ENCODE peak calls at places on chromosomes 2 and 18, in four cellular contexts. One of them, this sample, is unnamed.

GRCh38 chr2:177758591-177759371 is 313.8 kb downstream of the PDE11A start:
- DNase-seq in lower leg skin: no peak
- DNase-seq in IMR-90: peak
- DNase-seq in adrenal gland: peak
- DNase-seq in this sample: no peak

GRCh38 chr2:66201242-66201641 is 233.7 kb upstream of the MEIS1 start:
- DNase-seq in lower leg skin: no peak
- DNase-seq in IMR-90: no peak
- DNase-seq in adrenal gland: no peak
- DNase-seq in this sample: no peak

GRCh38 chr18:64100136-64100922 is 48.6 kb downstream of the LINC00305 start:
- DNase-seq in lower leg skin: no peak
- DNase-seq in IMR-90: no peak
- DNase-seq in adrenal gland: no peak
- DNase-seq in this sample: no peak

GRCh38 chr2:121567957-121568409 is 37.3 kb downstream of the RNU4ATAC start:
- DNase-seq in IMR-90: peak
- DNase-seq in lower leg skin: no peak
- DNase-seq in adrenal gland: peak
- DNase-seq in this sample: no peak

GRCh38 chr2:14700753-14701152 is 68.2 kb downstream of the LRATD1 start:
- DNase-seq in adrenal gland: no peak
- DNase-seq in IMR-90: peak
- DNase-seq in lower leg skin: no peak
- DNase-seq in this sample: no peak

GRCh38 chr2:45968946-45969584 is 317.6 kb downstream of the PRKCE start:
- DNase-seq in IMR-90: peak
- DNase-seq in lower leg skin: no peak
- DNase-seq in adrenal gland: no peak
- DNase-seq in this sample: no peak

GRCh38 chr18:52435301-52435700 is 95.3 kb downstream of the DCC start:
- DNase-seq in adrenal gland: no peak
- DNase-seq in IMR-90: no peak
- DNase-seq in lower leg skin: no peak
- DNase-seq in this sample: no peak

GRCh38 chr18:75809392-75809791 is 381.9 kb upstream of the SMIM21 start:
- DNase-seq in adrenal gland: no peak
- DNase-seq in IMR-90: no peak
- DNase-seq in lower leg skin: no peak
- DNase-seq in this sample: no peak

GRCh38 chr2:79721966-79722365 is 209.1 kb downstream of the CTNNA2 start:
- DNase-seq in adrenal gland: no peak
- DNase-seq in IMR-90: peak
- DNase-seq in lower leg skin: no peak
- DNase-seq in this sample: no peak

GRCh38 chr2:147351789-147352188 is 493.0 kb upstream of the ACVR2A start:
- DNase-seq in lower leg skin: no peak
- DNase-seq in IMR-90: no peak
- DNase-seq in adrenal gland: no peak
- DNase-seq in this sample: no peak

GRCh38 chr2:174802459-174802858 is 38.2 kb upstream of the CHRNA1 start:
- DNase-seq in adrenal gland: no peak
- DNase-seq in IMR-90: peak
- DNase-seq in lower leg skin: no peak
- DNase-seq in this sample: no peak

GRCh38 chr2:73985318-73986084 is 791 bp downstream of the TET3 start:
- DNase-seq in IMR-90: no peak
- DNase-seq in adrenal gland: peak
- DNase-seq in lower leg skin: peak
- DNase-seq in this sample: no peak

GRCh38 chr2:157334797-157335196 is 9.2 kb upstream of the ERMN start:
- DNase-seq in lower leg skin: no peak
- DNase-seq in IMR-90: no peak
- DNase-seq in adrenal gland: no peak
- DNase-seq in this sample: no peak

GRCh38 chr2:30705711-30706533 is 101.3 kb downstream of the CAPN13 start:
- DNase-seq in adrenal gland: no peak
- DNase-seq in IMR-90: no peak
- DNase-seq in lower leg skin: no peak
- DNase-seq in this sample: no peak

GRCh38 chr2:126901459-126901858 is 2.8 kb downstream of the TEX51 start:
- DNase-seq in adrenal gland: no peak
- DNase-seq in lower leg skin: no peak
- DNase-seq in IMR-90: no peak
- DNase-seq in this sample: no peak

GRCh38 chr2:69200107-69200520 is 186.9 kb downstream of the GFPT1 start:
- DNase-seq in adrenal gland: no peak
- DNase-seq in lower leg skin: peak
- DNase-seq in IMR-90: peak
- DNase-seq in this sample: peak

GRCh38 chr2:29314816-29315571 is 199.8 kb downstream of the CLIP4 start:
- DNase-seq in adrenal gland: no peak
- DNase-seq in IMR-90: no peak
- DNase-seq in lower leg skin: peak
- DNase-seq in this sample: no peak

GRCh38 chr2:240962371-240963064 is 35.9 kb upstream of the SNED1 start:
- DNase-seq in lower leg skin: peak
- DNase-seq in IMR-90: no peak
- DNase-seq in adrenal gland: peak
- DNase-seq in this sample: no peak

GRCh38 chr2:40210344-40210967 is 241.4 kb downstream of the SLC8A1 start:
- DNase-seq in IMR-90: no peak
- DNase-seq in adrenal gland: no peak
- DNase-seq in lower leg skin: no peak
- DNase-seq in this sample: no peak

GRCh38 chr18:60446821-60447220 is 74.2 kb upstream of the MC4R start:
- DNase-seq in lower leg skin: no peak
- DNase-seq in adrenal gland: no peak
- DNase-seq in IMR-90: no peak
- DNase-seq in this sample: no peak

GRCh38 chr2:196925768-196926561 is 542 bp downstream of the PGAP1 start:
- DNase-seq in adrenal gland: peak
- DNase-seq in IMR-90: peak
- DNase-seq in lower leg skin: peak
- DNase-seq in this sample: peak

GRCh38 chr2:239166201-239166834 is 234.5 kb downstream of the HDAC4 start:
- DNase-seq in adrenal gland: peak
- DNase-seq in lower leg skin: no peak
- DNase-seq in IMR-90: peak
- DNase-seq in this sample: no peak

GRCh38 chr2:69116438-69116837 is 103.5 kb downstream of the ANTXR1 start:
- DNase-seq in IMR-90: peak
- DNase-seq in lower leg skin: no peak
- DNase-seq in adrenal gland: no peak
- DNase-seq in this sample: no peak

GRCh38 chr18:58186258-58186948 is 142.4 kb downstream of the NEDD4L start:
- DNase-seq in IMR-90: peak
- DNase-seq in lower leg skin: no peak
- DNase-seq in adrenal gland: peak
- DNase-seq in this sample: no peak

GRCh38 chr2:3379647-3380534 is at the start of gene TRAPPC12:
- DNase-seq in lower leg skin: peak
- DNase-seq in IMR-90: peak
- DNase-seq in adrenal gland: peak
- DNase-seq in this sample: peak
- TF ChIP-seq POLR2A in lower leg skin: no peak
- TF ChIP-seq POLR2A in IMR-90: peak
- TF ChIP-seq POLR2A in adrenal gland: peak
- TF ChIP-seq POLR2A in this sample: peak

GRCh38 chr2:61707984-61708852 is 145.6 kb downstream of the FAM161A start:
- DNase-seq in IMR-90: peak
- DNase-seq in adrenal gland: peak
- DNase-seq in lower leg skin: no peak
- DNase-seq in this sample: peak

GRCh38 chr2:61714210-61714609 is 139.7 kb downstream of the FAM161A start:
- DNase-seq in lower leg skin: no peak
- DNase-seq in IMR-90: no peak
- DNase-seq in adrenal gland: peak
- DNase-seq in this sample: peak

GRCh38 chr2:61713457-61713856 is 140.4 kb downstream of the FAM161A start:
- DNase-seq in adrenal gland: no peak
- DNase-seq in lower leg skin: no peak
- DNase-seq in IMR-90: no peak
- DNase-seq in this sample: no peak

GRCh38 chr2:61712060-61712459 is 141.8 kb downstream of the FAM161A start:
- DNase-seq in adrenal gland: no peak
- DNase-seq in lower leg skin: no peak
- DNase-seq in IMR-90: no peak
- DNase-seq in this sample: no peak

DNA sequence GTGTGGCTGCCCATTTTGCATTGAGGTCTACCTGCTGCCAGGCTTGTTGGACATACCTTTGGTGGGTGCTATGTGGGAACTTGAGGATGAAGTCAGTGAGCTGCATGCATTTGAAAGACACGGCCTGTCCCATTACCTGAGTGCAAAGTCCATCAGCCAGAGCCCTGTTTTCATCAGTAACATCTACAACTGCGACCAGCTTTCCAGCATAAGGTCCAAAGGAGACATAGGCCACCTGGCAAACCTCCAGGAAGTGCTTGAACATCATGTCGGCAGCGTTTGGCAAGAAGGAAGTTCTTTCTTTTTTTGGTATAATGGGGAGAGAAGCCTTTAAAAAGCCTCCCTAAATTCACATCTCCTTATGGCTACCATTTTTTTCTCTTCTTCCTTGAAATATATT is 143.1 kb downstream of the FAM161A start:
- DNase-seq in lower leg skin: no peak
- DNase-seq in adrenal gland: no peak
- DNase-seq in IMR-90: no peak
- DNase-seq in this sample: no peak
- TF ChIP-seq POLR2A in lower leg skin: no peak
- TF ChIP-seq POLR2A in adrenal gland: no peak
- TF ChIP-seq POLR2A in IMR-90: no peak
- TF ChIP-seq POLR2A in this sample: no peak

GRCh38 chr2:231680284-231680991 is 27.9 kb upstream of the PTMA start:
- DNase-seq in adrenal gland: no peak
- DNase-seq in lower leg skin: no peak
- DNase-seq in IMR-90: no peak
- DNase-seq in this sample: no peak

GRCh38 chr2:231679906-231680283 is 28.4 kb upstream of the PTMA start:
- DNase-seq in lower leg skin: no peak
- DNase-seq in adrenal gland: no peak
- DNase-seq in IMR-90: no peak
- DNase-seq in this sample: no peak

GRCh38 chr2:231679131-231679530 is 29.2 kb upstream of the PTMA start:
- DNase-seq in IMR-90: no peak
- DNase-seq in adrenal gland: no peak
- DNase-seq in lower leg skin: no peak
- DNase-seq in this sample: no peak

GRCh38 chr2:231682546-231683291 is 25.6 kb upstream of the PTMA start:
- DNase-seq in lower leg skin: no peak
- DNase-seq in adrenal gland: no peak
- DNase-seq in IMR-90: no peak
- DNase-seq in this sample: no peak

GRCh38 chr2:231680992-231681852 is 27.1 kb upstream of the PTMA start:
- DNase-seq in lower leg skin: no peak
- DNase-seq in IMR-90: peak
- DNase-seq in adrenal gland: peak
- DNase-seq in this sample: peak
- TF ChIP-seq POLR2A in lower leg skin: no peak
- TF ChIP-seq POLR2A in IMR-90: peak
- TF ChIP-seq POLR2A in adrenal gland: peak
- TF ChIP-seq POLR2A in this sample: peak

DNA sequence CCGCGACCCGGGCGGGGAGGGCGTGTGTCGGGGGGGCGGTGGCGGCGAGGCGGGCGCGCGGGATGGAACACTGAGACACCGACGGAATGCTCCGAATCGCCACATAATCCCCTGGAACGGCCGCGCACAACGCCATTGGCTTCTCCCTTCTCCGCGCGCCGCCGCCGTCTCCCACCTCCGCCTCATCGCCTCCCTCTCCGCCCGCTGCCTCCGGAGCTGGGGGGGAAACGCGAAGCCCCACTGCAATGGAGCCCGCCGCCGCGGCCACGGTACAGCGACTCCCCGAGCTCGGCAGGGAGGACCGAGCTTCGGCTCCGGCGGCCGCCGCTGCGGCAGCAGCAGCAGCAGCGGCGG is at the start of gene PHLPP1:
- DNase-seq in IMR-90: no peak
- DNase-seq in adrenal gland: no peak
- DNase-seq in lower leg skin: no peak
- DNase-seq in this sample: no peak
- TF ChIP-seq POLR2A in IMR-90: no peak
- TF ChIP-seq POLR2A in adrenal gland: peak
- TF ChIP-seq POLR2A in lower leg skin: no peak
- TF ChIP-seq POLR2A in this sample: peak

GRCh38 chr2:101076581-101076980 is 74.5 kb downstream of the RPL31 start:
- DNase-seq in IMR-90: no peak
- DNase-seq in adrenal gland: peak
- DNase-seq in lower leg skin: no peak
- DNase-seq in this sample: no peak
- TF ChIP-seq POLR2A in IMR-90: no peak
- TF ChIP-seq POLR2A in adrenal gland: no peak
- TF ChIP-seq POLR2A in lower leg skin: no peak
- TF ChIP-seq POLR2A in this sample: no peak

GRCh38 chr2:37671013-37671815 is at the start of gene CDC42EP3:
- DNase-seq in lower leg skin: no peak
- DNase-seq in adrenal gland: peak
- DNase-seq in IMR-90: no peak
- DNase-seq in this sample: peak
- TF ChIP-seq POLR2A in lower leg skin: no peak
- TF ChIP-seq POLR2A in adrenal gland: peak
- TF ChIP-seq POLR2A in IMR-90: peak
- TF ChIP-seq POLR2A in this sample: peak

This sample was measured in gastrocnemius medialis.